ENCODE peak calls at places on chromosomes 11 and 22, in four cellular contexts. One of them, this sample, is unnamed.

GRCh38 chr22:38973289-38974169 is 8.6 kb upstream of the APOBEC3B start:
- DNase-seq in HAP-1: peak; percentile 72
- DNase-seq in astrocyte: peak; percentile 6
- DNase-seq in tibial nerve: peak; percentile 40
- DNase-seq in this sample: peak; percentile 12

GRCh38 chr22:24810043-24810749 is 4.2 kb downstream of the SGSM1 start:
- DNase-seq in tibial nerve: no peak
- DNase-seq in astrocyte: no peak
- DNase-seq in HAP-1: no peak
- DNase-seq in this sample: no peak

GRCh38 chr11:32982626-32983025 is 33.1 kb upstream of the DEPDC7 start:
- DNase-seq in HAP-1: no peak
- DNase-seq in astrocyte: no peak
- DNase-seq in tibial nerve: no peak
- DNase-seq in this sample: no peak

GRCh38 chr11:22244986-22245592 is 52.2 kb downstream of the ANO5 start:
- DNase-seq in tibial nerve: no peak
- DNase-seq in HAP-1: peak; percentile 49
- DNase-seq in astrocyte: peak; percentile 19
- DNase-seq in this sample: no peak

GRCh38 chr11:19374189-19374588 is 133.4 kb upstream of the E2F8 start:
- DNase-seq in HAP-1: no peak
- DNase-seq in astrocyte: peak; percentile 82
- DNase-seq in tibial nerve: no peak
- DNase-seq in this sample: no peak

GRCh38 chr11:74877132-74877531 is 71.8 kb downstream of the XRRA1 start:
- DNase-seq in HAP-1: peak; percentile 18
- DNase-seq in astrocyte: no peak
- DNase-seq in tibial nerve: no peak
- DNase-seq in this sample: no peak

GRCh38 chr22:30036656-30037055 is 43.6 kb upstream of the HORMAD2 start:
- DNase-seq in tibial nerve: no peak
- DNase-seq in astrocyte: no peak
- DNase-seq in HAP-1: no peak
- DNase-seq in this sample: no peak

GRCh38 chr22:30196141-30196866 is 50.3 kb downstream of the LIF start:
- DNase-seq in tibial nerve: peak; percentile 80
- DNase-seq in astrocyte: peak; percentile 100
- DNase-seq in HAP-1: peak; percentile 73
- DNase-seq in this sample: peak; percentile 67

GRCh38 chr11:32316846-32317525 is 118.4 kb downstream of the WT1 start:
- DNase-seq in astrocyte: peak; percentile 34
- DNase-seq in tibial nerve: no peak
- DNase-seq in HAP-1: no peak
- DNase-seq in this sample: no peak

GRCh38 chr22:22825213-22825593 is 62.4 kb upstream of the IGLL5 start:
- DNase-seq in tibial nerve: no peak
- DNase-seq in HAP-1: no peak
- DNase-seq in astrocyte: no peak
- DNase-seq in this sample: no peak

GRCh38 chr11:132311703-132312102 is 941.3 kb downstream of the NTM start:
- DNase-seq in HAP-1: no peak
- DNase-seq in astrocyte: no peak
- DNase-seq in tibial nerve: no peak
- DNase-seq in this sample: no peak

GRCh38 chr11:118180300-118180703 is 3.9 kb upstream of the SCN2B start:
- DNase-seq in HAP-1: peak; percentile 75
- DNase-seq in tibial nerve: peak; percentile 45
- DNase-seq in astrocyte: peak; percentile 6
- DNase-seq in this sample: no peak

GRCh38 chr22:50656122-50657070 is 16.2 kb upstream of the SHANK3 start:
- DNase-seq in tibial nerve: no peak
- DNase-seq in HAP-1: no peak
- DNase-seq in astrocyte: peak; percentile 31
- DNase-seq in this sample: no peak

GRCh38 chr11:102406099-102406498 is 46.5 kb downstream of the TMEM123 start:
- DNase-seq in HAP-1: no peak
- DNase-seq in astrocyte: no peak
- DNase-seq in tibial nerve: no peak
- DNase-seq in this sample: no peak

GRCh38 chr11:130413383-130414106 is 14.9 kb downstream of the ADAMTS8 start:
- DNase-seq in astrocyte: peak; percentile 90
- DNase-seq in tibial nerve: no peak
- DNase-seq in HAP-1: no peak
- DNase-seq in this sample: no peak

GRCh38 chr22:27881404-27881803 is 37.7 kb downstream of the PITPNB start:
- DNase-seq in astrocyte: no peak
- DNase-seq in tibial nerve: peak; percentile 37
- DNase-seq in HAP-1: no peak
- DNase-seq in this sample: no peak

GRCh38 chr11:118522571-118523072 is 4.7 kb upstream of the TTC36 start:
- DNase-seq in tibial nerve: no peak
- DNase-seq in HAP-1: peak; percentile 26
- DNase-seq in astrocyte: peak; percentile 20
- DNase-seq in this sample: no peak

GRCh38 chr11:113275602-113276001 is 38.8 kb upstream of the TTC12 start:
- DNase-seq in astrocyte: no peak
- DNase-seq in HAP-1: no peak
- DNase-seq in tibial nerve: no peak
- DNase-seq in this sample: no peak

GRCh38 chr11:32852142-32852541 is 22.4 kb downstream of the PRRG4 start:
- DNase-seq in astrocyte: peak; percentile 69
- DNase-seq in HAP-1: no peak
- DNase-seq in tibial nerve: no peak
- DNase-seq in this sample: no peak

GRCh38 chr11:80103149-80103859 is 662.5 kb upstream of the TENM4 start:
- DNase-seq in HAP-1: no peak
- DNase-seq in tibial nerve: no peak
- DNase-seq in astrocyte: peak; percentile 94
- DNase-seq in this sample: no peak

GRCh38 chr11:70242885-70243284 is 27.6 kb upstream of the PPFIA1 start:
- DNase-seq in HAP-1: no peak
- DNase-seq in astrocyte: no peak
- DNase-seq in tibial nerve: no peak
- DNase-seq in this sample: no peak

GRCh38 chr11:114133548-114134329 is 74.2 kb downstream of the ZBTB16 start:
- DNase-seq in astrocyte: no peak
- DNase-seq in HAP-1: no peak
- DNase-seq in tibial nerve: no peak
- DNase-seq in this sample: no peak

GRCh38 chr22:37486224-37486845 is at the start of gene MFNG:
- DNase-seq in astrocyte: no peak
- DNase-seq in tibial nerve: peak; percentile 26
- DNase-seq in HAP-1: peak; percentile 83
- DNase-seq in this sample: peak; percentile 83

GRCh38 chr11:88418508-88418907 is 81.0 kb upstream of the CTSC start:
- DNase-seq in tibial nerve: no peak
- DNase-seq in astrocyte: no peak
- DNase-seq in HAP-1: no peak
- DNase-seq in this sample: no peak

GRCh38 chr11:128116447-128117240 is 470.7 kb downstream of the ETS1 start:
- DNase-seq in HAP-1: no peak
- DNase-seq in tibial nerve: no peak
- DNase-seq in astrocyte: no peak
- DNase-seq in this sample: no peak

GRCh38 chr11:70204466-70204799 is 1.3 kb downstream of the FADD start:
- DNase-seq in HAP-1: no peak
- DNase-seq in astrocyte: no peak
- DNase-seq in tibial nerve: no peak
- DNase-seq in this sample: no peak

GRCh38 chr11:3906166-3906565 is 50.7 kb downstream of the STIM1 start:
- DNase-seq in HAP-1: no peak
- DNase-seq in tibial nerve: no peak
- DNase-seq in astrocyte: no peak
- DNase-seq in this sample: no peak

DNA sequence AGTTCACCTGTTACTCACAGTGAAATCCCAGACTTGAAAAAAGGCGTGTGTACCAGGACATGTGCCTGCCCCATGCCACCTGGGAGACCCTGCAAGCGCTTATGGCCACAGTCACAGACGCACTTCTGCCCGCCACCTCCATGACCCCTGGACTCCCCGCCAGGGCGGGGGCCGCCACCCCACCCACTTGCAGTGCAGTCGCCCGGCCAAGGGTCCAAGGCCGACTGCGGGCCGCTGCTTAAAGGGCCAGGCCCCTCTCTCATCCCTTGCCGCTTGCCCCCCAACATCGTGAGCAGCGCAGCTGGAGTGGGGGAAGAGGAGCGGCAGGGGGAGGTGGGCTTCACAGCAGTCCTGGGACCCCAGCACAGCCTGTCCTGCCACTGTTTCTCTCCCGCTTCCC is 10.8 kb downstream of the DUSP8 start:
- DNase-seq in tibial nerve: no peak
- DNase-seq in astrocyte: no peak
- DNase-seq in HAP-1: no peak
- DNase-seq in this sample: no peak
- H3K4me1 ChIP-seq in tibial nerve: peaks cover 29% of the 10 kb centered on the region
- H3K4me1 ChIP-seq in astrocyte: peaks cover 37% of the 10 kb centered on the region
- H3K4me1 ChIP-seq in HAP-1: no peaks in the 10 kb centered on the region
- H3K4me1 ChIP-seq in this sample: no peaks in the 10 kb centered on the region

DNA sequence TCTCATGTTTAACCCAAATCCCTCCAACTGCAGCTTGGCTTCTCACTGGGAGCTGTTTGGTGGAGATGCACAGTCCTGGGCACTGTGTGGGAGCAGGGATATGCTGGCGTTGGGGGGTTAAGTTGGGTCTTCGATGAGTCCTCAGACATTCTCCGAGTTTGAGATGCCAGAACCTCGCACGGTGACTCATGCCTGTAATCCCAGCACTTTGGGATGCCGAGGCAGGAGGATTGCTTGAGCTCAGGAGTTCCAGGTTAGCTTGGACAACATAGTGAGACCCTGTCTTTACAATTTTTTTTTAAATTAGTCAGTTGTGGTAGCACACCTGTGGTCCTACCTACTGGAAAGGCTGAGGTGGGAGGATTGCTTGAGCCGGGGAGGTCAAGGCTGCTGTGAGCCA is 20.7 kb downstream of the POU2F3 start:
- DNase-seq in tibial nerve: no peak
- DNase-seq in HAP-1: no peak
- DNase-seq in astrocyte: no peak
- DNase-seq in this sample: no peak
- H3K36me3 ChIP-seq in tibial nerve: no peaks in the 10 kb centered on the region
- H3K36me3 ChIP-seq in HAP-1: no peaks in the 10 kb centered on the region
- H3K36me3 ChIP-seq in astrocyte: no peaks in the 10 kb centered on the region
- H3K36me3 ChIP-seq in this sample: no peaks in the 10 kb centered on the region

GRCh38 chr22:26439559-26439958 is 10.5 kb downstream of the ASPHD2 start:
- DNase-seq in tibial nerve: no peak
- DNase-seq in astrocyte: no peak
- DNase-seq in HAP-1: no peak
- DNase-seq in this sample: no peak
- H3K4me3 ChIP-seq in tibial nerve: no peak overlapping the region
- H3K4me3 ChIP-seq in astrocyte: no peak overlapping the region
- H3K4me3 ChIP-seq in HAP-1: no peak overlapping the region
- H3K4me3 ChIP-seq in this sample: no peak overlapping the region

GRCh38 chr11:65378208-65378927 is 4.1 kb downstream of the SLC25A45 start:
- DNase-seq in tibial nerve: no peak
- DNase-seq in HAP-1: no peak
- DNase-seq in astrocyte: no peak
- DNase-seq in this sample: no peak

GRCh38 chr11:65380460-65381126 is 1.9 kb downstream of the SLC25A45 start:
- DNase-seq in astrocyte: no peak
- DNase-seq in tibial nerve: no peak
- DNase-seq in HAP-1: no peak
- DNase-seq in this sample: no peak

GRCh38 chr11:65381721-65382035 is 768 bp downstream of the SLC25A45 start:
- DNase-seq in tibial nerve: peak; percentile 51
- DNase-seq in astrocyte: peak; percentile 80
- DNase-seq in HAP-1: no peak
- DNase-seq in this sample: no peak

GRCh38 chr11:65378928-65379638 is 3.4 kb downstream of the SLC25A45 start:
- DNase-seq in HAP-1: no peak
- DNase-seq in tibial nerve: no peak
- DNase-seq in astrocyte: no peak
- DNase-seq in this sample: no peak

DNA sequence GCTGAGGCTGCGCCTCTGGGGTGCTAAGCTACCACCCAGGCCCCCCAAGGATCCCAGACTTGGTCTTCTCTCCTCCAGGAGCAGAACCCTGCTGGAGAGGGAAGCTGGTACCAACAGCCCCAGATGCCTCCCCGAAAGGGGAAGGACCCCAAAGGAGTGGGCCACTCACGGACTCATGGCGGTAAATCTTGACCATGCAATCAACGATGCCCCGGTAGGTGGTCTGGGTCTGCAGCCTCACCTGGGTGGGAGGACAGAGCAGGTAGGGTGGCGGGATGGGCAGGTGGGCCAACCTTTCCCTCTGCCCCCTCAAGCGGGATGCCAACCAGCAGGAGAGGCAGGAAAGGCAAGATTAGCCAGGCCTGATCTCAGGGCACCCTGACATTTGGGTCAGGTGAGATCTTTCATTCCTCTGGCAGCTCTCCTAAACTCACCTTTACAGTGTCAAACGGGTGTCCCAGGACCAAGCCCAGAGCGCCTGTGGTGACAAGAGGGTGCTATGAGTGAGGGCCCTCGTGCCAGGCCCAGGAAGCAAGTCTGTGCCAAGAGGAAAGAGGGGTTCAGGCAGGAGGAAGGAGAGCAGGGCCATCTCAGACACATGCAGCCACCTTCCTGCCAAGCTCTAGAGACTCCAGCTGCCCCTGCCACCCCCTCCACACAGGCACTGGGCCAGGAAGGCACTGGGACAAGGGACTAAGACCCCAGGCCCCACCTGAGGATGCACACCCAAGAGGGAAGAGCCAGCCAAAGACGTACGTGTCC is 2.6 kb downstream of the SLC25A45 start:
- DNase-seq in astrocyte: no peak
- DNase-seq in tibial nerve: no peak
- DNase-seq in HAP-1: no peak
- DNase-seq in this sample: no peak
- H3K4me1 ChIP-seq in astrocyte: peaks cover 27% of the 10 kb centered on the region
- H3K4me1 ChIP-seq in tibial nerve: peaks cover 41% of the 10 kb centered on the region
- H3K4me1 ChIP-seq in HAP-1: peaks cover 15% of the 10 kb centered on the region
- H3K4me1 ChIP-seq in this sample: peaks cover 37% of the 10 kb centered on the region